ENCODE peak calls at places on chromosomes 1 and 21, in seven cellular contexts. U is MCF 10A, O is psoas muscle, B is EL, F is T-helper 1 cell, H is activated T-cell treated with anti-CD3 and anti-CD28 coated beads for 24 hours, V is anterior cingulate cortex. Z is an unnamed sample.
A peak's percentile ranks its signal among the peaks of the same experiment; 100 is the strongest.

GRCh38 chr1:20787100-20787774 is at the start of gene HP1BP3:
- DNase-seq in H (peak; percentile 80), F (peak; percentile 72), U (peak; percentile 61), O (peak; percentile 90), V (peak; percentile 69), B (peak; percentile 78), Z (peak; percentile 75)

GRCh38 chr1:153612755-153613331 is at the start of gene S100A16:
- DNase-seq in F (no peak), B (peak; percentile 77), H (no peak), U (peak; percentile 98), O (peak; percentile 88), V (peak; percentile 27), Z (no peak)

GRCh38 chr1:74180490-74180889 is 17.5 kb downstream of the LRRIQ3 start:
- DNase-seq in U (peak; percentile 67), F (no peak), O (no peak), V (no peak), H (no peak), B (no peak), Z (no peak)

GRCh38 chr1:12460911-12461621 is 156.9 kb downstream of the DHRS3 start:
- DNase-seq in H (no peak), O (no peak), U (no peak), F (no peak), B (no peak), V (no peak), Z (no peak)

GRCh38 chr21:44802396-44803153 is 955 bp upstream of the UBE2G2 start:
- DNase-seq in U (no peak), H (no peak), B (peak; percentile 33), V (no peak), F (no peak), O (no peak), Z (no peak)

GRCh38 chr1:234111458-234112142 is 207.1 kb downstream of the SLC35F3 start:
- DNase-seq in F (no peak), V (peak; percentile 37), B (peak; percentile 48), O (no peak), U (peak; percentile 50), H (no peak), Z (no peak)

GRCh38 chr1:169361281-169361680 is 6.3 kb downstream of the NME7 start:
- DNase-seq in H (no peak), V (no peak), B (peak; percentile 19), O (no peak), F (no peak), U (no peak), Z (no peak)

GRCh38 chr1:100627018-100627716 is 89.2 kb downstream of the GPR88 start:
- DNase-seq in O (no peak), U (peak; percentile 77), F (no peak), H (no peak), B (peak; percentile 94), V (no peak), Z (no peak)

GRCh38 chr1:211082824-211083223 is 51.1 kb downstream of the KCNH1 start:
- DNase-seq in U (peak; percentile 81), V (no peak), O (no peak), H (no peak), B (peak; percentile 9), F (no peak), Z (no peak)

GRCh38 chr1:2352341-2353214 is 38.8 kb downstream of the MORN1 start:
- DNase-seq in O (peak; percentile 50), V (no peak), F (no peak), U (no peak), B (no peak), H (no peak), Z (no peak)

GRCh38 chr1:245465666-245466065 is 310.9 kb downstream of the KIF26B start:
- DNase-seq in F (no peak), H (no peak), V (no peak), B (no peak), O (no peak), U (no peak), Z (no peak)

GRCh38 chr1:245578306-245578705 is 423.5 kb downstream of the KIF26B start:
- DNase-seq in F (no peak), U (no peak), O (no peak), H (no peak), V (no peak), B (no peak), Z (no peak)

GRCh38 chr1:218557731-218558130 is 212.6 kb downstream of the TGFB2 start:
- DNase-seq in U (peak; percentile 87), O (no peak), F (no peak), H (no peak), V (peak; percentile 3), B (peak; percentile 37), Z (no peak)

GRCh38 chr1:99594205-99594604 is 51.7 kb upstream of the PALMD start:
- DNase-seq in H (no peak), O (no peak), V (no peak), B (no peak), F (no peak), U (no peak), Z (no peak)

GRCh38 chr1:171985639-171986038 is 144.3 kb downstream of the DNM3 start:
- DNase-seq in F (no peak), H (no peak), V (peak; percentile 29), B (peak; percentile 22), O (no peak), U (peak; percentile 30), Z (no peak)

GRCh38 chr1:231985624-231986023 is 359.0 kb downstream of the DISC1 start:
- DNase-seq in B (no peak), F (no peak), U (no peak), V (no peak), O (no peak), H (no peak), Z (no peak)

GRCh38 chr1:119279441-119280415 is 88.9 kb upstream of the HAO2 start:
- DNase-seq in B (peak; percentile 91), H (no peak), F (no peak), U (peak; percentile 87), V (no peak), O (no peak), Z (no peak)

GRCh38 chr1:84785231-84785630 is 95.0 kb upstream of the SSX2IP start:
- DNase-seq in H (no peak), F (no peak), V (peak; percentile 9), O (no peak), U (no peak), B (no peak), Z (no peak)

GRCh38 chr1:208300084-208300770 is 56.0 kb upstream of the PLXNA2 start:
- DNase-seq in O (no peak), B (no peak), V (no peak), H (no peak), F (no peak), U (no peak), Z (no peak)

GRCh38 chr1:21270086-21270689 is 20.1 kb downstream of the ECE1 start:
- DNase-seq in B (peak; percentile 59), V (peak; percentile 17), H (peak; percentile 76), U (peak; percentile 71), O (peak; percentile 85), F (peak; percentile 55), Z (peak; percentile 72)

Z was measured in GM19239.